ENCODE peak calls at places on chromosomes 16 and 17, in eight cellular contexts. X is IMR-90, K is sigmoid colon, G is body of pancreas, B is H54, R is breast epithelium, D is heart left ventricle, W is Peyer's patch. T is an unnamed sample.

GRCh38 chr16:47262938-47263337 is 119.2 kb upstream of the NETO2 start:
- DNase-seq in W (no peak), R (no peak), G (no peak), B (no peak), D (no peak), X (peak; percentile 8), K (no peak), T (no peak)

GRCh38 chr17:47897561-47897960 is 1.5 kb downstream of the SP2 start:
- DNase-seq in G (no peak), B (no peak), D (no peak), K (no peak), R (no peak), X (no peak), W (no peak), T (no peak)

GRCh38 chr17:45969726-45970125 is 29.3 kb upstream of the STH start:
- DNase-seq in K (no peak), G (no peak), X (no peak), B (no peak), R (no peak), W (no peak), D (no peak), T (no peak)

GRCh38 chr16:22369221-22369811 is 5.1 kb downstream of the CDR2 start:
- DNase-seq in D (no peak), B (no peak), G (no peak), R (no peak), W (no peak), K (no peak), X (peak; percentile 79), T (peak; percentile 48)

GRCh38 chr17:35294756-35295155 is 51.9 kb downstream of the SLFN5 start:
- DNase-seq in K (no peak), X (no peak), W (no peak), R (no peak), D (no peak), B (no peak), G (no peak), T (no peak)

GRCh38 chr17:10069301-10069700 is 129.1 kb downstream of the GAS7 start:
- DNase-seq in R (no peak), K (no peak), W (no peak), X (no peak), G (peak; percentile 44), B (no peak), D (no peak), T (no peak)

GRCh38 chr16:53933407-53933806 is 229.5 kb downstream of the FTO start:
- DNase-seq in D (no peak), R (no peak), X (no peak), B (no peak), W (no peak), G (no peak), K (no peak), T (no peak)

GRCh38 chr16:86740298-86740697 is 161.9 kb downstream of the FOXL1 start:
- DNase-seq in X (no peak), B (no peak), D (no peak), K (peak; percentile 33), R (no peak), W (no peak), G (no peak), T (no peak)

GRCh38 chr17:75411328-75412067 is 6.0 kb upstream of the GRB2 start:
- DNase-seq in B (no peak), W (no peak), K (no peak), X (no peak), D (no peak), G (no peak), R (no peak), T (no peak)

GRCh38 chr17:57892820-57893595 is 43.2 kb upstream of the MRPS23 start:
- DNase-seq in D (peak; percentile 87), W (peak; percentile 85), B (peak; percentile 97), K (peak; percentile 99), G (peak; percentile 97), R (peak; percentile 96), X (peak; percentile 98), T (no peak)

GRCh38 chr17:74408830-74409229 is 23.1 kb upstream of the GPRC5C start:
- DNase-seq in R (no peak), X (no peak), W (no peak), K (no peak), D (no peak), G (peak; percentile 18), B (no peak), T (no peak)

GRCh38 chr16:56338566-56339318 is 86.6 kb downstream of the AMFR start:
- DNase-seq in R (no peak), X (no peak), D (no peak), G (no peak), K (no peak), W (no peak), B (no peak), T (no peak)

GRCh38 chr16:79331064-79331463 is 269.5 kb downstream of the MAF start:
- DNase-seq in X (no peak), W (no peak), G (no peak), K (no peak), B (no peak), D (no peak), R (no peak), T (no peak)

GRCh38 chr17:42843358-42843934 is 934 bp upstream of the AOC2 start:
- DNase-seq in B (peak; percentile 61), R (no peak), W (peak; percentile 74), X (peak; percentile 74), D (no peak), G (peak; percentile 64), K (no peak), T (peak; percentile 55)
- TF ChIP-seq POLR2A in B (no peak), R (no peak), W (no peak), X (peak; percentile 53), D (no peak), G (no peak), K (no peak), T (no peak)

GRCh38 chr17:82236142-82236971 is 7.5 kb downstream of the SLC16A3 start:
- DNase-seq in G (peak; percentile 74), B (no peak), R (no peak), X (peak; percentile 47), W (peak; percentile 86), D (peak; percentile 81), K (peak; percentile 89), T (peak; percentile 79)

GRCh38 chr17:82234211-82235055 is 5.6 kb downstream of the SLC16A3 start:
- DNase-seq in W (no peak), K (no peak), D (peak; percentile 62), R (no peak), X (no peak), G (no peak), B (no peak), T (no peak)

GRCh38 chr17:82235056-82235774 is 6.4 kb downstream of the SLC16A3 start:
- DNase-seq in G (no peak), D (peak; percentile 64), B (no peak), X (no peak), W (no peak), R (no peak), K (peak; percentile 66), T (no peak)

GRCh38 chr17:82237083-82237745 is 8.4 kb downstream of the SLC16A3 start:
- DNase-seq in R (no peak), W (peak; percentile 55), G (no peak), B (no peak), K (peak; percentile 74), D (peak; percentile 66), X (no peak), T (no peak)

DNA sequence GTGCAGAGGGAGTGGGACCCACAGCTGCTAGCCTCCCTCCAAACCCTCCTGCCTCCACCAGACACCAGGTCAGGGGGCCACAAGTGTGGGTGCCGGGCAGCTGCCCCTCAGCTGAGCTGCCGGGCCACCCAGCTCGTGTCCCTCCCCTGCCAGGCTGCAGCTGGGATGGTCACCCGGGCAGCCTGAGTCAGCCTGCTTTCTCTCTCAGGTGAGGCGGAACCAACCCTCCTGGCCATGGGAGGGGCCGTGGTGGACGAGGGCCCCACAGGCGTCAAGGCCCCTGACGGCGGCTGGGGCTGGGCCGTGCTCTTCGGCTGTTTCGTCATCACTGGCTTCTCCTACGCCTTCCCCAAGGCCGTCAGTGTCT is 6.9 kb downstream of the SLC16A3 start:
- DNase-seq in B (no peak), R (no peak), W (peak; percentile 72), X (no peak), K (peak; percentile 72), G (peak; percentile 22), D (peak; percentile 64), T (no peak)
- TF ChIP-seq POLR2A in B (no peak), R (no peak), W (no peak), X (no peak), K (no peak), G (no peak), D (no peak), T (no peak)

GRCh38 chr17:38704645-38705522 is at the start of gene MLLT6:
- DNase-seq in D (peak; percentile 88), R (peak; percentile 76), G (peak; percentile 86), X (peak; percentile 71), B (peak; percentile 84), K (peak; percentile 91), W (peak; percentile 91), T (peak; percentile 83)
- TF ChIP-seq POLR2A in D (peak; percentile 39), R (no peak), G (no peak), X (no peak), B (peak; percentile 37), K (no peak), W (no peak), T (peak; percentile 42)

GRCh38 chr17:77526728-77527355 is 386.1 kb downstream of the SEC14L1 start:
- DNase-seq in K (no peak), X (no peak), R (no peak), G (no peak), D (no peak), W (no peak), B (no peak), T (no peak)
- TF ChIP-seq POLR2A in K (no peak), X (no peak), R (no peak), G (no peak), D (no peak), W (no peak), B (no peak), T (no peak)

GRCh38 chr17:40021471-40021961 is 6.3 kb downstream of the CSF3 start:
- DNase-seq in R (peak; percentile 72), G (no peak), X (peak; percentile 61), B (peak; percentile 96), D (peak; percentile 47), W (no peak), K (no peak), T (no peak)

GRCh38 chr17:40022497-40022896 is 7.3 kb downstream of the CSF3 start:
- DNase-seq in B (no peak), D (peak; percentile 26), K (no peak), G (no peak), X (no peak), W (no peak), R (no peak), T (no peak)

GRCh38 chr17:40024901-40025300 is 9.7 kb downstream of the CSF3 start:
- DNase-seq in R (no peak), D (no peak), B (no peak), X (no peak), G (no peak), K (no peak), W (no peak), T (no peak)

GRCh38 chr17:40023590-40024292 is 8.5 kb downstream of the CSF3 start:
- DNase-seq in K (peak; percentile 67), G (peak; percentile 60), B (no peak), W (no peak), R (no peak), D (peak; percentile 67), X (no peak), T (no peak)

GRCh38 chr17:40022961-40023541 is 7.8 kb downstream of the CSF3 start:
- DNase-seq in G (no peak), B (no peak), X (no peak), D (peak; percentile 31), R (no peak), K (no peak), W (no peak), T (no peak)
- TF ChIP-seq POLR2A in G (no peak), B (no peak), X (no peak), D (no peak), R (no peak), K (no peak), W (no peak), T (no peak)